ENCODE peak calls at places on chromosomes 2 and 18, in six cellular contexts. C, M, X, Y, R and A are unnamed samples. For H3K4me1 and H3K27me3, the result is how much of the 10 kb centered on the place peaks cover.

GRCh38 chr2:215423234-215423633 is 12.6 kb downstream of the FN1 start:
- DNase-seq in C (no peak), M (no peak), X (no peak), Y (no peak), R (no peak), A (no peak)

GRCh38 chr2:39154944-39155343 is 34.1 kb upstream of the SOS1 start:
- DNase-seq in C (no peak), M (no peak), X (no peak), Y (no peak), R (no peak), A (no peak)

GRCh38 chr2:212926948-212927347 is 224.5 kb downstream of the IKZF2 start:
- DNase-seq in C (no peak), M (no peak), X (no peak), Y (peak), R (no peak), A (no peak)

GRCh38 chr18:48490641-48491040 is 48.2 kb upstream of the CTIF start:
- DNase-seq in C (no peak), M (no peak), X (no peak), Y (no peak), R (no peak), A (no peak)

GRCh38 chr18:56890632-56891031 is 239.5 kb downstream of the WDR7 start:
- DNase-seq in C (peak), M (no peak), X (peak), Y (no peak), R (no peak), A (no peak)

GRCh38 chr18:50898908-50899307 is 20.0 kb downstream of the ME2 start:
- DNase-seq in C (no peak), M (no peak), X (no peak), Y (no peak), R (no peak), A (no peak)

GRCh38 chr2:241907171-241907570 is 37.6 kb downstream of the RTP5 start:
- DNase-seq in C (no peak), M (no peak), X (no peak), Y (no peak), R (no peak), A (no peak)

GRCh38 chr2:38159621-38160020 is 83.7 kb upstream of the CYP1B1 start:
- DNase-seq in C (no peak), M (no peak), X (no peak), Y (peak), R (no peak), A (no peak)

GRCh38 chr18:37565985-37566478 is 434 bp upstream of the CELF4 start:
- DNase-seq in C (no peak), M (peak), X (peak), Y (peak), R (peak), A (no peak)

GRCh38 chr2:223500690-223501089 is 101.5 kb downstream of the SCG2 start:
- DNase-seq in C (no peak), M (no peak), X (no peak), Y (no peak), R (no peak), A (no peak)

GRCh38 chr18:76435321-76435989 is 59.6 kb downstream of the ZNF516 start:
- DNase-seq in C (no peak), M (no peak), X (no peak), Y (peak), R (no peak), A (no peak)

GRCh38 chr2:178579006-178579405 is 98.7 kb downstream of the PLEKHA3 start:
- DNase-seq in C (no peak), M (no peak), X (peak), Y (no peak), R (no peak), A (no peak)

GRCh38 chr2:159713691-159714585 is 1.6 kb downstream of the MARCHF7 start:
- DNase-seq in C (peak), M (no peak), X (peak), Y (no peak), R (no peak), A (no peak)

GRCh38 chr2:6556755-6557154 is 309.0 kb downstream of the CMPK2 start:
- DNase-seq in C (no peak), M (no peak), X (peak), Y (no peak), R (no peak), A (no peak)

GRCh38 chr2:147331790-147332419 is 512.9 kb upstream of the ACVR2A start:
- DNase-seq in C (no peak), M (peak), X (no peak), Y (peak), R (no peak), A (no peak)

GRCh38 chr2:218033590-218034496 is 31.0 kb upstream of the TNS1 start:
- DNase-seq in C (no peak), M (no peak), X (no peak), Y (no peak), R (no peak), A (no peak)

GRCh38 chr18:76621782-76622495 is 126.9 kb upstream of the ZNF516 start:
- DNase-seq in C (no peak), M (peak), X (peak), Y (no peak), R (no peak), A (no peak)

GRCh38 chr2:2571301-2572198 is 240.5 kb upstream of the MYT1L start:
- DNase-seq in C (no peak), M (no peak), X (no peak), Y (no peak), R (no peak), A (no peak)

GRCh38 chr2:16104345-16105177 is 164.2 kb downstream of the MYCN start:
- DNase-seq in C (no peak), M (no peak), X (no peak), Y (no peak), R (no peak), A (no peak)

GRCh38 chr2:57479994-57480393 is 566.6 kb upstream of the VRK2 start:
- DNase-seq in C (no peak), M (no peak), X (no peak), Y (no peak), R (no peak), A (no peak)

GRCh38 chr2:226766352-226767055 is 33.1 kb downstream of the IRS1 start:
- DNase-seq in C (no peak), M (no peak), X (peak), Y (no peak), R (no peak), A (no peak)

GRCh38 chr2:189217546-189217945 is 38.0 kb upstream of the COL5A2 start:
- DNase-seq in C (no peak), M (no peak), X (peak), Y (no peak), R (no peak), A (no peak)

GRCh38 chr2:100980046-100980445 is 22.0 kb upstream of the RPL31 start:
- DNase-seq in C (no peak), M (no peak), X (no peak), Y (no peak), R (no peak), A (no peak)

GRCh38 chr2:109516445-109517117 is 97.2 kb downstream of the SEPTIN10 start:
- DNase-seq in C (no peak), M (peak), X (peak), Y (peak), R (peak), A (peak)

GRCh38 chr2:50514881-50515280 is 517.1 kb downstream of the NRXN1 start:
- DNase-seq in C (no peak), M (no peak), X (no peak), Y (no peak), R (no peak), A (no peak)

GRCh38 chr2:191910518-191910917 is 63.6 kb upstream of the CAVIN2 start:
- DNase-seq in C (no peak), M (no peak), X (peak), Y (no peak), R (no peak), A (no peak)

GRCh38 chr2:203683932-203684556 is 22.4 kb upstream of the CD28 start:
- DNase-seq in C (no peak), M (no peak), X (peak), Y (no peak), R (no peak), A (no peak)

GRCh38 chr2:10329880-10330699 is 27.4 kb downstream of the HPCAL1 start:
- DNase-seq in C (no peak), M (peak), X (peak), Y (no peak), R (peak), A (no peak)

GRCh38 chr2:10329584-10329879 is 26.8 kb downstream of the HPCAL1 start:
- DNase-seq in C (no peak), M (no peak), X (no peak), Y (no peak), R (no peak), A (no peak)

GRCh38 chr2:10330700-10331032 is 28.0 kb downstream of the HPCAL1 start:
- DNase-seq in C (no peak), M (no peak), X (no peak), Y (no peak), R (no peak), A (no peak)

GRCh38 chr2:10327896-10328666 is 25.4 kb downstream of the HPCAL1 start:
- DNase-seq in C (no peak), M (no peak), X (no peak), Y (no peak), R (peak), A (peak)

GRCh38 chr2:10328667-10329583 is 26.2 kb downstream of the HPCAL1 start:
- DNase-seq in C (no peak), M (peak), X (no peak), Y (no peak), R (no peak), A (no peak)
- H3K4me1 ChIP-seq in C (under half), M (half or more), X (under half), Y (under half), R (under half), A (under half)

GRCh38 chr2:120624738-120625446 is 110.8 kb upstream of the GLI2 start:
- DNase-seq in C (no peak), M (no peak), X (no peak), Y (no peak), R (peak), A (no peak)
- H3K27me3 ChIP-seq in C (under half), M (under half), X (under half), Y (under half), R (under half), A (under half)

DNA sequence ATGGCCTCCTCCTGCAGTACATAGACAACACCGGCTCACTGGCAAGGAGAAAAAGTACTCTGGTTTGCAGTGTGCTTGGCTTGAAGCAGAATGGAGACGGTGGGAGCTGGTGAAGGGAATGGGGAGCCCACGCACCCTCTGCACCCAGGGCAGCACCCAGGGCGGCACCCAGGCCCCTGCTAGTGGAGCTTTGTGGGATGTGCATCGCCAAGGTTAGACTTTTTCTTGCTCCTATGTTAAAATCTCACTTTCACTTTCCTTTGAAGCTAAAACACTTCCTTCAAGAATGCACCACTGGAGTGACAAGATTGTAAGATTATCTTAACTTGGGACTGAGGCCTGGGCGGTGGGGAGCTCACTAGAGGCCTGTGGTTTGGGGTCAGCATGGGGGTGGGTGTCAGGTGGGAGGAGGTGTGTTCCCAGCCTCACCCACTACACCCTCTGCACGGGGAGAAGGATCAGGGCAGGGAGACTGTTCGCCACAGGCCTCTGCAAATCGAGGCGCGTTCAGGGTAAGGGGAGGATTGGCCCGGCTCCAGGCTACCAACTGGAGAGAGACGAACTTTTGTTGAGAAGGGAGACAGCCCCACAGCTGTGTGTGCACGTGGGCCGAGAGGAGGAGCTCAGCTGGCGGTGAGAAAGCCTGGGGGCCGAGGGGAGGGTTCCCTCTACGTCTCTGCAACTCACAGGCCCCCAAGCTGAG is 147.5 kb downstream of the KLHL29 start:
- DNase-seq in C (no peak), M (no peak), X (no peak), Y (peak), R (no peak), A (no peak)
- TF ChIP-seq POLR2A in C (no peak), M (no peak), X (no peak), Y (no peak), R (no peak), A (no peak)

GRCh38 chr2:64646007-64646880 is 7.5 kb downstream of the SERTAD2 start:
- DNase-seq in C (peak), M (peak), X (peak), Y (peak), R (peak), A (peak)

GRCh38 chr2:64641585-64641984 is 12.1 kb downstream of the SERTAD2 start:
- DNase-seq in C (no peak), M (no peak), X (no peak), Y (no peak), R (no peak), A (no peak)

GRCh38 chr2:64643838-64644219 is 9.9 kb downstream of the SERTAD2 start:
- DNase-seq in C (no peak), M (no peak), X (no peak), Y (no peak), R (no peak), A (no peak)

GRCh38 chr2:64645014-64645418 is 8.7 kb downstream of the SERTAD2 start:
- DNase-seq in C (peak), M (peak), X (peak), Y (peak), R (no peak), A (no peak)

GRCh38 chr2:64644240-64645013 is 9.3 kb downstream of the SERTAD2 start:
- DNase-seq in C (peak), M (peak), X (peak), Y (peak), R (no peak), A (peak)
- H3K4me1 ChIP-seq in C (half or more), M (half or more), X (under half), Y (half or more), R (under half), A (under half)

DNA sequence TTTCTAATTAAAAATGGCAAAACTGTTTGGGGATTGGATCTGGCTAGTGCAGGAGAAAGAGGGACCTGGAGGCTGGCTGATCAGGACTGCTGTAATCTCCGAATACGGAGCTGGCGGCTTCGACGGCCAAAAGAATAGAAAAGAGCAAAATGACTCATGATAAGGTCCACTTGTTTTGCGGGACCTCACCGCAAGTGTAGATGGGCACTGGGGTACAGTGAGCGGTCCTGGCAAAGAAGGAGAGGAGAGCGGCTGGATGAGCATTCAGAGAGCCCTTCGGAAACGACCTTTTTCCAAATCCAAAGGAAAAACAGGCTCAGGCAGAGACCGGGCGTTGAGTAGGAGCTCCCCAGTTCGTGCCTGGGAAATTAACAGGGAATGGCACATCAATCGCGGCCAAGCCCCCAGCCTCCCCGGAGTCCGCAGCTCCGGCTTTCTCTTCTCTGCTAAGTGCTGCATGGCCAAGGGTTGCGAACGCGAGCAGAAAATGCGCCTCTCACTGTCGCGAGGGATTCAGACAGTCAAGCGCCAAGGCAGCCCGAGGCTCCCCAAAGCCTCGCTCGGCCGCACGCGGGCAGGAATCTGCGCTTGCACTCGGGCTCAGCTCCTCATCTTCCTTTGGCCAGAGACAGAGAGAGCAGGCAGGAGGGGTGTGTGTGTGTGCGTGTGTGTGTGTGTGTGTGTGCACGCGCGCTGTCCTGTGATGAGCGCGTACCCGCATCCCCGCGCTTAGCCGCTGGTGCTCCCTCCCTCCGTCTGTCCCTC is 1.8 kb downstream of the DCC start:
- DNase-seq in C (no peak), M (no peak), X (no peak), Y (peak), R (no peak), A (no peak)
- H3K27me3 ChIP-seq in C (under half), M (under half), X (under half), Y (under half), R (under half), A (under half)

DNA sequence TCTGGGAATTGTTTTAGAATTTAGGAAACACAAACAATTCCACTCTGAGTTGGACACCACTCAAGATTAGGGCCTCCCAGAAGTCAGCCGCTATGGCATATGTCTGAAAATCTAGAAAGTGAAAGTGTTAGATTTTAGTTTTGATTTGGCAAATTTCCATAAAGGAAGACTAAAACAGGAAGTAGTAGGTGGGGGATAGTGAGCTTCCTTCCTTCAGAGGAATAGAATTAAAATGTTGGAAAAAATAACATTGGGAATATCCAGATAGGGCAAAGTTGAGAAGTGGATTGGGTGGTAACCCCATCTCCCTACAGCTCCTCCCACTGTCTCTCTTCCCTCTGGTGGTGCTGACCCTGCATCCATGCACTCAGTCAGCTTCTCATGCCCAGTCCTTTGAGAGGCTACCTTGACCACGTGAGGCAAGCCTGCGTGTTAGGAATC is 83.4 kb downstream of the POLE4 start:
- DNase-seq in C (no peak), M (no peak), X (peak), Y (no peak), R (no peak), A (no peak)
- TF ChIP-seq POLR2A in C (no peak), M (no peak), X (no peak), Y (no peak), R (no peak), A (no peak)

DNA sequence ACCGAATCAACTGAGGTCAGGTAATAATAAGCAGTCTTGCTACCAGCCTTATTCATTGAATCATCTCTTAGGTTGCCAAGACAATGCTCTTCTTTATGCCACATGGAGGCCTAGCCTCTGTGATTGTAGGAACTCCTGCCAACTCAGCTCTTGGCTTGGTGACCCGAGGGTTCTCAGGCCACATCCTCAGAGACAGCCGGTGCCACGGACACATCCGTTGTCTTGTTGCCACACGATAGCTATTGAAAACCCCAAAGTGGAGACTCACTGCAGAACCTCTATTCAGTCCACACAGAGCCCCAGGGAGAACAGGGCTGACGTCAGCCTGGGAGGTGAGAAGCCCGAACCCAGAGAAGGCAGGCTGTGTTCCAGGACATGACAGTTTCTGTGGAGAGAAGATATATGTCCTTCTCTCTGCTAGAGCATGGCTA is 53.5 kb upstream of the TGFA start:
- DNase-seq in C (no peak), M (no peak), X (no peak), Y (no peak), R (no peak), A (no peak)
- H3K4me1 ChIP-seq in C (under half), M (under half), X (under half), Y (under half), R (under half), A (under half)

GRCh38 chr18:26639149-26639548 is 90.8 kb upstream of the KCTD1 start:
- DNase-seq in C (no peak), M (no peak), X (no peak), Y (no peak), R (no peak), A (no peak)
- H3K27me3 ChIP-seq in C (under half), M (under half), X (under half), Y (under half), R (under half), A (under half)

GRCh38 chr2:200218645-200219044 is 87.8 kb upstream of the SPATS2L start:
- DNase-seq in C (no peak), M (no peak), X (no peak), Y (no peak), R (no peak), A (no peak)

GRCh38 chr2:200212862-200213425 is 93.5 kb upstream of the SPATS2L start:
- DNase-seq in C (no peak), M (no peak), X (no peak), Y (no peak), R (no peak), A (no peak)

GRCh38 chr2:200217320-200217719 is 89.2 kb upstream of the SPATS2L start:
- DNase-seq in C (no peak), M (no peak), X (no peak), Y (no peak), R (no peak), A (no peak)

GRCh38 chr2:200219400-200220113 is 86.9 kb upstream of the SPATS2L start:
- DNase-seq in C (no peak), M (no peak), X (peak), Y (no peak), R (no peak), A (no peak)

GRCh38 chr2:200216310-200216709 is 90.2 kb upstream of the SPATS2L start:
- DNase-seq in C (no peak), M (no peak), X (no peak), Y (no peak), R (no peak), A (no peak)
- TF ChIP-seq POLR2A in C (no peak), M (no peak), X (no peak), Y (no peak), R (no peak), A (no peak)

GRCh38 chr2:20577495-20578235 is 73.2 kb downstream of the HS1BP3 start:
- DNase-seq in C (no peak), M (peak), X (peak), Y (no peak), R (peak), A (no peak)
- H3K4me1 ChIP-seq in C (half or more), M (half or more), X (under half), Y (under half), R (under half), A (under half)